ENCODE peak calls at places on chromosomes 1 and 21, in four cellular contexts. T is cardiac muscle cell, D is left ventricle myocardium inferior, P is AG04450. S is an unnamed sample.

GRCh38 chr21:41894922-41895557 is 15.9 kb upstream of the PRDM15 start:
- DNase-seq in T (no peak), D (no peak), P (peak; percentile 56), S (peak; percentile 85)

GRCh38 chr1:4171480-4172450 is 271.7 kb upstream of the C1orf174 start:
- DNase-seq in T (no peak), P (no peak), D (peak; percentile 20), S (no peak)

GRCh38 chr1:39890880-39891279 is 7.6 kb upstream of the TRIT1 start:
- DNase-seq in T (no peak), P (no peak), D (no peak), S (no peak)

GRCh38 chr1:150551049-150551783 is 2.0 kb downstream of the ADAMTSL4 start:
- DNase-seq in T (no peak), D (no peak), P (no peak), S (no peak)

GRCh38 chr1:207748737-207749528 is 2.9 kb upstream of the CD46 start:
- DNase-seq in T (no peak), D (no peak), P (no peak), S (no peak)

GRCh38 chr1:53442297-53442696 is 16.9 kb upstream of the DMRTB1 start:
- DNase-seq in D (no peak), P (no peak), T (no peak), S (peak; percentile 84)

GRCh38 chr1:204280562-204280961 is 66.8 kb upstream of the GOLT1A start:
- DNase-seq in P (no peak), D (no peak), T (no peak), S (no peak)

GRCh38 chr1:11340248-11340632 is 67.2 kb downstream of the UBIAD1 start:
- DNase-seq in D (no peak), T (no peak), P (no peak), S (no peak)

GRCh38 chr1:33099290-33100118 is 18.6 kb downstream of the AZIN2 start:
- DNase-seq in T (peak; percentile 17), P (peak; percentile 100), D (no peak), S (peak; percentile 100)

GRCh38 chr21:46130721-46131720 is 24.4 kb downstream of the FTCD start:
- DNase-seq in D (peak; percentile 19), T (no peak), P (no peak), S (no peak)

GRCh38 chr1:184843732-184844495 is 89.3 kb upstream of the EDEM3 start:
- DNase-seq in P (no peak), D (no peak), T (no peak), S (no peak)

GRCh38 chr1:216742625-216743024 is 19.4 kb upstream of the ESRRG start:
- DNase-seq in D (no peak), P (no peak), T (no peak), S (peak; percentile 46)

GRCh38 chr1:39332291-39332690 is 127.8 kb downstream of the MACF1 start:
- DNase-seq in P (no peak), D (no peak), T (no peak), S (peak; percentile 60)

GRCh38 chr1:11299225-11299574 is 26.2 kb downstream of the UBIAD1 start:
- DNase-seq in P (no peak), T (no peak), D (no peak), S (no peak)

GRCh38 chr1:224251741-224252146 is 68.7 kb downstream of the DEGS1 start:
- DNase-seq in D (no peak), T (no peak), P (no peak), S (no peak)

GRCh38 chr1:163142152-163142551 is 60.6 kb downstream of the RGS5 start:
- DNase-seq in D (no peak), T (no peak), P (no peak), S (no peak)
- TF ChIP-seq CTCF in D (no peak), T (no peak), P (no peak), S (no peak)

GRCh38 chr1:2213576-2214505 is 14.3 kb upstream of the SKI start:
- DNase-seq in P (no peak), D (peak; percentile 86), T (no peak), S (peak; percentile 86)
- H3K4me3 ChIP-seq in P (no peak overlapping the region), D (peak overlapping the region; percentile 53), T (no peak overlapping the region), S (no peak overlapping the region)

GRCh38 chr1:26758358-26758757 is 29.4 kb upstream of the PIGV start:
- DNase-seq in P (no peak), D (no peak), T (no peak), S (no peak)

GRCh38 chr1:26759531-26759930 is 28.2 kb upstream of the PIGV start:
- DNase-seq in D (no peak), P (no peak), T (no peak), S (no peak)

DNA sequence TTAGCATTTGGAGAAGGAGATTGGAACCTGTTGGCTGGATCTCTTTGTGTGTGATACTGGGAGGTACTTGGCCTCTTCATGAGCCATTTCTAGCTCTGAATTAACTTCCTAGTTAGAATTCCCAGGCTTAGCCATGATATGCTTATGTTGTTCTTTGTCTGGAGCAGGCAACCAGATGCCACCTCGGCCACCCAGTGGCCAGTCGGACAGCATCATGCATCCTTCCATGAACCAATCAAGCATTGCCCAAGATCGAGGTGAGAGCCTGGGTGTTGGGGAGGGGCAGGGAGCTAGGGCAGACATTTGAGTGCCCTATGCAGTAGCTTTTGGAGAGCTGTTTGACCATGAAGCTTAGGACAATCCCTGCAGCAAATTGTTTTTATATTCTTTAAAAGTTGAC is 26.5 kb upstream of the PIGV start:
- DNase-seq in D (no peak), T (no peak), P (no peak), S (no peak)
- TF ChIP-seq CTCF in D (peak; percentile 12), T (no peak), P (peak; percentile 18), S (peak; percentile 28)

GRCh38 chr1:20343937-20344302 is 53.2 kb downstream of the VWA5B1 start:
- DNase-seq in D (no peak), P (no peak), T (no peak), S (no peak)
- H3K4me3 ChIP-seq in D (no peak overlapping the region), P (no peak overlapping the region), T (no peak overlapping the region), S (no peak overlapping the region)

DNA sequence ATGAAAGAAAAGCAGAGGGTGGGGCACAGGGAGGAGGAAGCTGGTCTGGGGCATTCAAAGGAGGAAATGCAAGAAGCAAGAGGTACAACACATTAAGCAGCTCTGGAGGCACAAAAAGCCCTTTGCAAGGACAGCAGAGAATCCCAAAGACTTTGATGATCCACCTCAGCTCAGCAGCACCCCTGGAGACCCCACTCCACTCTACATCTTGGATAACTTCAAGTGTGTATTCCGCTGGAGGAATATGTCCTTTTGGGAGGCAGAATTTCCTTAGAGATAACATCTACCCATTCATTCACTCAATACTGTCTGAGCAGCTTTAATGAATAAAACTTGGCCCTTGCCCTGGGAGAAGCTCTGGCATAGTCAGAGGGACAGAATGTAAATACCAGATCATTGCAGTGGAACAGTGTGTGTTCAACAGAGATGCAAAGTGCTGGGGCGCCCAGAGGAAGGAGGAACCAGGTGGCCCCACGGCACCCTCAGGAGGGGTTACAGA is 599.7 kb downstream of the KIF26B start:
- DNase-seq in T (no peak), D (no peak), P (no peak), S (no peak)
- TF ChIP-seq CTCF in T (no peak), D (no peak), P (no peak), S (no peak)

DNA sequence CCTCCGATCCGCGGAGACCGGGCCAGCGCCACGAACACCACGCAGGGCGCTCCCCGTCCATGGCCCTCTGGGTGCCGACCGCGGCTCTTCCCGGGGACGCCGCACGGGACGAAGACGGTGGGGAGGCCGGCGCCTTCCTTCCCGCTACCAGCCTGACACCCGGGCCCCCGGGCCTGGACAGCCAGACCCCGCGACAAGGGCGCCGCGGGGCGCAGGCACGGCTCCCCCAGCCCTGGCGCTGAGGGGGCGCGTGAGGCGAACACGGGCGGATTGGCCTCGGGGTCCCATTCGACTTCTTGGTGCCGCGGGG is 629 bp upstream of the NOC2L start:
- DNase-seq in P (no peak), D (no peak), T (no peak), S (no peak)
- H3K4me3 ChIP-seq in P (peak overlapping the region; percentile 2), D (peak overlapping the region; percentile 100), T (no peak overlapping the region), S (peak overlapping the region; percentile 66)

GRCh38 chr1:143611159-143611558 is 360.6 kb downstream of the FAM72C start:
- DNase-seq in T (no peak), P (no peak), D (no peak), S (no peak)
- TF ChIP-seq CTCF in T (peak; percentile 17), P (peak; percentile 6), D (no peak), S (no peak)

GRCh38 chr1:75579046-75579445 is 31.9 kb downstream of the SLC44A5 start:
- DNase-seq in D (no peak), P (no peak), T (no peak), S (no peak)
- H3K4me3 ChIP-seq in D (no peak overlapping the region), P (no peak overlapping the region), T (no peak overlapping the region), S (no peak overlapping the region)

GRCh38 chr1:156816561-156817328 is at the start of gene SH2D2A:
- DNase-seq in T (no peak), P (no peak), D (no peak), S (peak; percentile 74)

GRCh38 chr1:156813750-156814570 is 2.7 kb downstream of the SH2D2A start:
- DNase-seq in T (peak; percentile 56), P (no peak), D (peak; percentile 67), S (peak; percentile 68)

GRCh38 chr1:156814571-156815260 is 1.9 kb downstream of the SH2D2A start:
- DNase-seq in T (no peak), D (no peak), P (no peak), S (no peak)

GRCh38 chr1:156815851-156816536 is 654 bp downstream of the SH2D2A start:
- DNase-seq in P (no peak), D (no peak), T (no peak), S (no peak)

DNA sequence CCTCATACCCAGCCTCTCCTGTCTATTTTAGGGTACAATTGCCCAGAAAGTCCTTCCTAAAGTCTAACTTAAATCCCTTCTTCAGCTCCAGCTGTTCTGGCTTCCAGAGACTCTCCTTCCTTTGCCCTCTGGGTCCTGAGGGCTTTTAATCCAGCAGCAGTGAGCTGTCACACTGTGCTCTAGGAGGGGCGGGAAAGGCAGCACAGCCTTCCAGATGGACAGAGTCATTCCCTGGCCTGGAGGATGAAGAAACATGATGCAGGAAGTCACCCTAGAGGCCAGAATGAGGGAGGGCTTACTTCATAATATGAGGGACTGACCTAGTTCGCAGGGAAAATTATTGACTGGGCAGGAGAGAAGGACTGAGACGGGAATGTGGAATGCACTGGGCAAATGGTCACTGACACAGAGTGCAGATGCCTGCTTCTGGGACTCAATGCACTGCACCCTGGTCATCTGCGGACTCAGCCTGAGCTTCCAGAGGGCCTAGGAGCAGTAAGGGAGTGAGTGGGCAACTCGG is 1.3 kb downstream of the SH2D2A start:
- DNase-seq in T (no peak), P (peak; percentile 39), D (peak; percentile 72), S (peak; percentile 86)
- TF ChIP-seq CTCF in T (peak; percentile 21), P (no peak), D (no peak), S (peak; percentile 16)

S was measured in choroid plexus epithelial cell.